ENCODE peak calls at places on chromosomes 7 and 10, in ten cellular contexts. M is AG08396; W is activated CD4-positive, alpha-beta T cell treated with anti-CD3 and anti-CD28 coated beads, Interleukin-2, amount 10 ng/mL, durations not matched to agents 7 days and 5 days; U is epithelial cell of esophagus; A is activated CD8-positive, alpha-beta memory T cell treated with anti-CD3 and anti-CD28 coated beads, Interleukin-2, amount 50 U/mL, for 4 hours; O is HEK293T; X is suprapubic skin; B is anterior cingulate cortex; G is stimulated activated CD4-positive, alpha-beta T cell treated with anti-CD3 and anti-CD28 coated beads, TNF-alpha, amount 100 ng/mL, for 4 hours; L is activated CD8-positive, alpha-beta T cell treated with anti-CD3 and anti-CD28 coated beads, Interleukin-2, amount 10 ng/mL, durations not matched to agents 7 days and 5 days. D is an unnamed sample.

GRCh38 chr7:70376561-70377031 is 755.3 kb upstream of the GALNT17 start:
- DNase-seq in M (no peak), W (no peak), U (no peak), A (no peak), O (no peak), X (no peak), B (no peak), G (no peak), L (no peak), D (no peak)

GRCh38 chr10:13414855-13415254 is 66.8 kb upstream of the SEPHS1 start:
- DNase-seq in M (peak; percentile 25), W (no peak), U (peak; percentile 34), A (no peak), O (peak; percentile 45), X (no peak), B (no peak), G (no peak), L (no peak), D (no peak)

GRCh38 chr7:148684289-148684688 is 14.4 kb upstream of the CUL1 start:
- DNase-seq in M (no peak), W (no peak), U (no peak), A (no peak), O (no peak), X (no peak), B (no peak), G (no peak), L (no peak), D (no peak)

GRCh38 chr10:132572545-132572937 is 35.0 kb downstream of the INPP5A start:
- DNase-seq in M (peak; percentile 46), W (no peak), U (peak; percentile 11), A (no peak), O (peak; percentile 48), X (no peak), B (no peak), G (no peak), L (no peak), D (no peak)

GRCh38 chr7:51019891-51020855 is 237.5 kb upstream of the GRB10 start:
- DNase-seq in M (no peak), W (no peak), U (no peak), A (no peak), O (no peak), X (no peak), B (no peak), G (no peak), L (no peak), D (no peak)

GRCh38 chr10:11761431-11761830 is 19.2 kb downstream of the ECHDC3 start:
- DNase-seq in M (no peak), W (no peak), U (no peak), A (no peak), O (no peak), X (peak; percentile 36), B (no peak), G (no peak), L (no peak), D (no peak)

GRCh38 chr7:47183896-47184629 is 397.8 kb downstream of the TNS3 start:
- DNase-seq in M (no peak), W (no peak), U (no peak), A (no peak), O (no peak), X (no peak), B (no peak), G (no peak), L (no peak), D (no peak)

GRCh38 chr7:3463696-3464095 is 162.6 kb downstream of the SDK1 start:
- DNase-seq in M (no peak), W (no peak), U (no peak), A (no peak), O (no peak), X (no peak), B (no peak), G (no peak), L (no peak), D (no peak)

GRCh38 chr10:14588084-14588937 is 186.4 kb downstream of the FAM107B start:
- DNase-seq in M (peak; percentile 85), W (peak; percentile 54), U (peak; percentile 81), A (no peak), O (no peak), X (no peak), B (no peak), G (no peak), L (peak; percentile 56), D (no peak)

D was measured in NCI-H2107.